ENCODE peak calls at places on chromosomes 16 and 17, in five cellular contexts. One of them, this sample, is unnamed.

GRCh38 chr16:72073831-72074230 is 10.8 kb downstream of the HPR start:
- DNase-seq in A549: no peak
- DNase-seq in lower leg skin: no peak
- DNase-seq in thyroid gland: no peak
- DNase-seq in transverse colon: no peak
- DNase-seq in this sample: no peak

GRCh38 chr17:28345420-28346198 is 10.0 kb downstream of the TNFAIP1 start:
- DNase-seq in A549: no peak
- DNase-seq in lower leg skin: no peak
- DNase-seq in thyroid gland: peak; percentile 68
- DNase-seq in transverse colon: no peak
- DNase-seq in this sample: no peak

GRCh38 chr17:42850964-42851363 is at the start of gene AOC3:
- DNase-seq in A549: no peak
- DNase-seq in lower leg skin: peak; percentile 85
- DNase-seq in thyroid gland: no peak
- DNase-seq in transverse colon: peak; percentile 38
- DNase-seq in this sample: no peak

GRCh38 chr17:28949185-28950016 is 1.9 kb downstream of the PHF12 start:
- DNase-seq in A549: peak; percentile 48
- DNase-seq in lower leg skin: peak; percentile 95
- DNase-seq in thyroid gland: peak; percentile 65
- DNase-seq in transverse colon: peak; percentile 67
- DNase-seq in this sample: no peak

GRCh38 chr16:73350707-73351452 is 303.0 kb upstream of the ZFHX3 start:
- DNase-seq in A549: no peak
- DNase-seq in lower leg skin: no peak
- DNase-seq in thyroid gland: peak; percentile 68
- DNase-seq in transverse colon: no peak
- DNase-seq in this sample: no peak

GRCh38 chr16:56643080-56643778 is 4.8 kb downstream of the MT1A start:
- DNase-seq in A549: peak; percentile 85
- DNase-seq in lower leg skin: peak; percentile 95
- DNase-seq in thyroid gland: peak; percentile 91
- DNase-seq in transverse colon: peak; percentile 89
- DNase-seq in this sample: no peak

GRCh38 chr17:37301288-37301687 is 74.5 kb upstream of the C17orf78 start:
- DNase-seq in A549: peak; percentile 70
- DNase-seq in lower leg skin: no peak
- DNase-seq in thyroid gland: no peak
- DNase-seq in transverse colon: no peak
- DNase-seq in this sample: peak; percentile 17

GRCh38 chr17:46940692-46941404 is 17.9 kb downstream of the GOSR2 start:
- DNase-seq in A549: peak; percentile 84
- DNase-seq in lower leg skin: peak; percentile 93
- DNase-seq in thyroid gland: peak; percentile 65
- DNase-seq in transverse colon: peak; percentile 72
- DNase-seq in this sample: peak; percentile 60

GRCh38 chr17:62780273-62780672 is 27.8 kb downstream of the MARCHF10 start:
- DNase-seq in A549: no peak
- DNase-seq in lower leg skin: peak; percentile 87
- DNase-seq in thyroid gland: peak; percentile 84
- DNase-seq in transverse colon: no peak
- DNase-seq in this sample: no peak

DNA sequence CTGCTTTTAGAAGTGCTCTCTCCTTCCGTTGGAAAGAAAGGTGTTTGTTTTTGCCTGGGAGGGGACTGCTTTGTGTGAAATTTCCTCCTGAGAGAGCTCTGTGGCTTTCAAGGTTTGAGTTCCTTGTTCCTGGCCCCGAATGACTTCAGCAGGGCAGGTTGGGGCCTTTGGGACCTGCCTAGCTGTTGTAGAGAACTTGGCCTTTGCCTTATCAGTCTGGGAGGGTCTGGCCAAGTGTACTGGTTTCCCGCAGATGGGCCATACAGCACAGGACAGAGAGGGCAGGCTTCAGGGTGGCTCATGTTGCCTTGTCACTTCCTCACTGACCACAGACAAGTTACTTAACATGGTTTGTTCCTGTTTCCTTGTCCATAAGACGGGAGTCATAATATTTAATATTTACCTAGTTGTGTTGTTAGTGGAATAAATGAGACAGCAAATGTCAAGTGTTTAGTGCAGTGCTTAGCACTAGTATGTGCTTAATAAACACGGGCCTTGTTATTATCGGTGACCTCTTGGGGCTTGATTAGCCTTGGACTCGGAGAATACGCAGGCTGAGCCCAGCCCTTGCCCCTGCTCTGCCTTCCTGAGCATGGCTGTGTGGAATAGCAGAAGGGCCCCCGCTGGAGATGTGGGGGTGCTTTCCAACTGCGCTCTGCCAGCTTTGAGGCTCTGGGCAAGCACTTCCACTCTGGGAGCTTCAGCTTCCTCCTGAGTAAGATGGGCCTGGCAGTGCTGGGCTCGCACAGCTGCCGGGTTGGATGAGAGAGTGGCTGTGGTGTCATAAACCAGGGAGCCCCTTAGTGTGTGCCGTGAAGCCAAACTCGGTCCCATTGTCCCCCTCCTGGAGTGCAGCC is 6.6 kb downstream of the PRSS8 start:
- DNase-seq in A549: no peak
- DNase-seq in lower leg skin: no peak
- DNase-seq in thyroid gland: no peak
- DNase-seq in transverse colon: peak; percentile 79
- DNase-seq in this sample: no peak
- TF ChIP-seq POLR2A in A549: no peak
- TF ChIP-seq POLR2A in lower leg skin: no peak
- TF ChIP-seq POLR2A in thyroid gland: no peak
- TF ChIP-seq POLR2A in transverse colon: peak; percentile 81
- TF ChIP-seq POLR2A in this sample: no peak

DNA sequence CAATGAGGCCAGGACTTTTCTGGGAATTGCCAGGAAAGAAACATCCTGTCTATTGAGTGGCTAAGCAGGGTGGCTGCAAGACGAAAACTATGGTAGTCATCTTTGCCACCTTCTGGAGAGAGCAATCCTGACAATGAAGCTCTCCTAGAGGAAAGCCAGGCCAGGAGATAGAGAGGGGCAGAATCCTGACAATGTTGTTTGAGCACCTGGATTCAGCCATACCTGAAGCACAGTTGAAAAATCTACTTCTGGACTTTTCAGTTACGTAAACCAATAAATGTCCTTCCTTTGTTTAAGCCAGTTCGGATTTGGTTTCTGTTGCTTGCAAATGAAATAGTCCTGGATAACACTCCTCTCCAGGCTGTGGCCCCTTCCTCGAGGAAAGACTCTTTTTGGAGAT is 9.4 kb downstream of the P2RX1 start:
- DNase-seq in A549: no peak
- DNase-seq in lower leg skin: no peak
- DNase-seq in thyroid gland: no peak
- DNase-seq in transverse colon: no peak
- DNase-seq in this sample: no peak
- TF ChIP-seq POLR2A in A549: no peak
- TF ChIP-seq POLR2A in lower leg skin: no peak
- TF ChIP-seq POLR2A in thyroid gland: no peak
- TF ChIP-seq POLR2A in transverse colon: no peak
- TF ChIP-seq POLR2A in this sample: no peak

GRCh38 chr16:8691728-8692127 is 17.3 kb downstream of the ABAT start:
- DNase-seq in A549: no peak
- DNase-seq in lower leg skin: no peak
- DNase-seq in thyroid gland: no peak
- DNase-seq in transverse colon: no peak
- DNase-seq in this sample: no peak

GRCh38 chr16:8694795-8695194 is 20.4 kb downstream of the ABAT start:
- DNase-seq in A549: no peak
- DNase-seq in lower leg skin: no peak
- DNase-seq in thyroid gland: no peak
- DNase-seq in transverse colon: no peak
- DNase-seq in this sample: no peak

GRCh38 chr16:8697965-8698364 is 23.5 kb downstream of the ABAT start:
- DNase-seq in A549: no peak
- DNase-seq in lower leg skin: no peak
- DNase-seq in thyroid gland: no peak
- DNase-seq in transverse colon: no peak
- DNase-seq in this sample: no peak

GRCh38 chr16:8696880-8697279 is 22.5 kb downstream of the ABAT start:
- DNase-seq in A549: no peak
- DNase-seq in lower leg skin: no peak
- DNase-seq in thyroid gland: no peak
- DNase-seq in transverse colon: no peak
- DNase-seq in this sample: no peak
- TF ChIP-seq POLR2A in A549: no peak
- TF ChIP-seq POLR2A in lower leg skin: no peak
- TF ChIP-seq POLR2A in thyroid gland: no peak
- TF ChIP-seq POLR2A in transverse colon: no peak
- TF ChIP-seq POLR2A in this sample: no peak

DNA sequence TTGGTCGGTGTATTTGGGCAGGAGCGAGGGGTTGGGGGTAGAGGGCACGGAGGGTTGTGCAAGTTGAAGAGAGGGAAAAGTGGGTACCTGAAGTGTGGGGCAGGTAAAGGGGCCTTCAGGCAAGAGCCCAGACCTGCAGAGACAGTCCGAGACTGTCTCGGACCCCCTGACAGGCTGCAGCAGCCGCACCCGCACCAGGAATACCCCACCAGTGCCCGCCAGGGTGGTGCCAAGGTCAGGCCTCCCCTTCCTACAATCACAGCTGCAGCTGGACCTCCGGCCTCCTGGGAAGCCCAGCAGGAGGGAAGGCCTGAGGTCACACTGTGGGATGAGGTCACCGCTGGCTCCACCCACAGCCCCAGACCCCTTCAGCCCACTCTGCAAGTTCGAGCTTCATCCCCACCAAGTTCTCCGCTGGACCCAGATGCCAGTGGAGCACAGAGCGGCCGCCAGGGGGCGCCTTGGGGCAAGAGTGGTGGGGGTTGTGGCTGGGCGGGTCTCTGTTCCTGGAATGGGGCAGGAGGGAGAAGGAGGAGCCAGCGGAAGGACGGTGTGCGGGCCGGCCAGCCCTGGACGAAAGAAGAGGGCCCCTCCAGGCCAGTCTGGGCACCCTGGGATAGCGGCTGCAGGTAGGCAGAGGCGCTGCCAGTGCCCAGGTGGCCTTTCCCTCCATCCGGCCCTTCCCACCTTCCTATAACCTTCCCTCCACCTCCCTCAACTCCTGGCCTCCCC is at the start of gene HSD3B7:
- DNase-seq in A549: peak; percentile 80
- DNase-seq in lower leg skin: peak; percentile 98
- DNase-seq in thyroid gland: peak; percentile 89
- DNase-seq in transverse colon: peak; percentile 93
- DNase-seq in this sample: peak; percentile 68
- TF ChIP-seq POLR2A in A549: peak; percentile 21
- TF ChIP-seq POLR2A in lower leg skin: no peak
- TF ChIP-seq POLR2A in thyroid gland: no peak
- TF ChIP-seq POLR2A in transverse colon: peak; percentile 42
- TF ChIP-seq POLR2A in this sample: peak; percentile 36

GRCh38 chr16:57690782-57691471 is 3.7 kb upstream of the DRC7 start:
- DNase-seq in A549: no peak
- DNase-seq in lower leg skin: peak; percentile 56
- DNase-seq in thyroid gland: no peak
- DNase-seq in transverse colon: no peak
- DNase-seq in this sample: peak; percentile 7

GRCh38 chr16:57688487-57688986 is 6.1 kb upstream of the DRC7 start:
- DNase-seq in A549: no peak
- DNase-seq in lower leg skin: peak; percentile 65
- DNase-seq in thyroid gland: no peak
- DNase-seq in transverse colon: no peak
- DNase-seq in this sample: no peak

GRCh38 chr16:57688987-57689771 is 5.4 kb upstream of the DRC7 start:
- DNase-seq in A549: no peak
- DNase-seq in lower leg skin: peak; percentile 82
- DNase-seq in thyroid gland: no peak
- DNase-seq in transverse colon: no peak
- DNase-seq in this sample: no peak

GRCh38 chr16:57692636-57693035 is 2.0 kb upstream of the DRC7 start:
- DNase-seq in A549: no peak
- DNase-seq in lower leg skin: no peak
- DNase-seq in thyroid gland: no peak
- DNase-seq in transverse colon: no peak
- DNase-seq in this sample: no peak

DNA sequence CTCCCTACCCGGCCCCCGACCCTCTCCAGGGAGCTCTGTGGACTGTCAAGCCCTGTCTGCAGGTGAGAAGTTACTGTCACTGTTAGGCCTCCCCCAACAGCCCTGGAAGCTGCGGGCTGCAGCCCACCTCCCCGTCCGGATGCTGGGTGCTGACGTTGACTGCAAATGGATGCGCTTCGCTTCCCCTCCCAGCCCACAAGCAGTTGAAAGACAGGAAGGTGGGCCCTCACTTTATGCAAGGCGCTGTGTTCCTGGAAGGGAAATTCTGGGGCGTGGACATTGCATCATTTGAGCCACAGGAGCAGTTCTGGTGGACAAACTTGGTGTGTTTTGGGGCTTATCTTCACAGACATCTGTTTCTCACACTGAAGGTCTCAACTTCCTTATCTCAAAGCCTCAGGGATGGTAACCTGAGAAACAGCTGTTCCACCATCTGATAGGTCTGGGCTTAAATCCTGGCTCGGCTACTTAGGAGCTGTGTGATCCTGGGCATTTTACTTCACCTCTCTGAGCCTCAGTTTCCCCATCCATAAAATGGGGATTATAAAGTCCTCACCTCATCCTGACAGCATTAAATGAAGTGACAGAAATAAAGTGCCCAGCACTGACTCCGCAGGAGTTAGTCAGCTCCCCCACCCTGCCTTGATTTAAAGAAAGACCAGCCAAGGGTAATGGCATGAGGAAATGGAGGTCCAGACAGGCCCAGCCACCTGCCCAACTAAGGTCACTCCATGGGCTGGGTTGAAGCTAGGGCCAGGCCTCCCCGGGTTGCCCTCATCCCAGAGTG is 4.6 kb upstream of the DRC7 start:
- DNase-seq in A549: no peak
- DNase-seq in lower leg skin: peak; percentile 56
- DNase-seq in thyroid gland: no peak
- DNase-seq in transverse colon: no peak
- DNase-seq in this sample: no peak
- TF ChIP-seq POLR2A in A549: no peak
- TF ChIP-seq POLR2A in lower leg skin: no peak
- TF ChIP-seq POLR2A in thyroid gland: no peak
- TF ChIP-seq POLR2A in transverse colon: no peak
- TF ChIP-seq POLR2A in this sample: no peak

DNA sequence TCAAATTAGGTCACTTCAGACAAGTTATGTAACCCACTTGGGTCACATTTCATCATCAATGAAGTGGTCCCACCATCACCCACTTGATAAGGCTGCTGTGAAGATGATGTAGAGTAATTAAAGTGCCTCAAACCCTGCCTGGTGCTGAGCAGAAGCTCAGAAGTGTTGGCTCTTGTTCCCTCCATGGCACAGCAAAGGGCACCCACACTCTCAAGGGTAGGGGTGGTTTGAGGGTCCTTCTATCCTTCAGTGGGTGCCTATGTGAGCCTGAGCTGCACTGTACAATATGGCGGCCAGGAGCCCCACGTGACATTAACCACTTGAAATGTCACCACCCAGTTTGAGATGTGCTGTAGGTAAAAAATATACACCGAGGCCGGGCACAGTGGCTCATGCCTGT is 71.5 kb downstream of the CYTH1 start:
- DNase-seq in A549: no peak
- DNase-seq in lower leg skin: no peak
- DNase-seq in thyroid gland: no peak
- DNase-seq in transverse colon: no peak
- DNase-seq in this sample: no peak
- TF ChIP-seq POLR2A in A549: no peak
- TF ChIP-seq POLR2A in lower leg skin: no peak
- TF ChIP-seq POLR2A in thyroid gland: no peak
- TF ChIP-seq POLR2A in transverse colon: no peak
- TF ChIP-seq POLR2A in this sample: no peak

This sample was measured in IMR-90.